ENCODE peak calls at places on chromosomes 5 and 9, in ten cellular contexts. One of them, this sample, is unnamed.
A peak's percentile ranks its signal among the peaks of the same experiment; 100 is the strongest.

GRCh38 chr5:152638996-152639552 is 234.0 kb upstream of the NMUR2 start:
- DNase-seq in HepG2: no peak
- DNase-seq in tibial nerve: no peak
- DNase-seq in stomach: no peak
- DNase-seq in SK-N-SH: no peak
- DNase-seq in transverse colon: no peak
- DNase-seq in A549: no peak
- DNase-seq in upper lobe of left lung: no peak
- DNase-seq in sigmoid colon: no peak
- DNase-seq in ovary: no peak
- DNase-seq in this sample: no peak

GRCh38 chr9:15576350-15577050 is 23.7 kb downstream of the CCDC171 start:
- DNase-seq in A549: no peak
- DNase-seq in stomach: no peak
- DNase-seq in SK-N-SH: no peak
- DNase-seq in transverse colon: no peak
- DNase-seq in upper lobe of left lung: peak; percentile 44
- DNase-seq in sigmoid colon: no peak
- DNase-seq in ovary: no peak
- DNase-seq in HepG2: no peak
- DNase-seq in tibial nerve: no peak
- DNase-seq in this sample: no peak

GRCh38 chr5:27854243-27854852 is 816.0 kb upstream of the CDH9 start:
- DNase-seq in HepG2: no peak
- DNase-seq in stomach: no peak
- DNase-seq in ovary: no peak
- DNase-seq in upper lobe of left lung: no peak
- DNase-seq in sigmoid colon: no peak
- DNase-seq in tibial nerve: no peak
- DNase-seq in A549: no peak
- DNase-seq in SK-N-SH: no peak
- DNase-seq in transverse colon: no peak
- DNase-seq in this sample: no peak

GRCh38 chr5:134024811-134025210 is 20.0 kb upstream of the VDAC1 start:
- DNase-seq in ovary: no peak
- DNase-seq in A549: no peak
- DNase-seq in SK-N-SH: no peak
- DNase-seq in stomach: no peak
- DNase-seq in upper lobe of left lung: no peak
- DNase-seq in sigmoid colon: no peak
- DNase-seq in HepG2: no peak
- DNase-seq in transverse colon: no peak
- DNase-seq in tibial nerve: no peak
- DNase-seq in this sample: no peak

GRCh38 chr5:53871050-53871449 is 310.6 kb downstream of the NDUFS4 start:
- DNase-seq in upper lobe of left lung: no peak
- DNase-seq in stomach: no peak
- DNase-seq in SK-N-SH: no peak
- DNase-seq in HepG2: no peak
- DNase-seq in transverse colon: no peak
- DNase-seq in sigmoid colon: no peak
- DNase-seq in tibial nerve: no peak
- DNase-seq in ovary: no peak
- DNase-seq in A549: peak; percentile 13
- DNase-seq in this sample: no peak

GRCh38 chr9:93093081-93093448 is 3.0 kb upstream of the CARD19 start:
- DNase-seq in stomach: no peak
- DNase-seq in SK-N-SH: no peak
- DNase-seq in upper lobe of left lung: peak; percentile 18
- DNase-seq in sigmoid colon: peak; percentile 56
- DNase-seq in A549: no peak
- DNase-seq in HepG2: no peak
- DNase-seq in ovary: peak; percentile 18
- DNase-seq in transverse colon: no peak
- DNase-seq in tibial nerve: no peak
- DNase-seq in this sample: peak; percentile 52

GRCh38 chr9:36007852-36008251 is 28.9 kb upstream of the RECK start:
- DNase-seq in tibial nerve: no peak
- DNase-seq in HepG2: no peak
- DNase-seq in SK-N-SH: no peak
- DNase-seq in transverse colon: no peak
- DNase-seq in stomach: no peak
- DNase-seq in upper lobe of left lung: no peak
- DNase-seq in sigmoid colon: no peak
- DNase-seq in ovary: no peak
- DNase-seq in A549: no peak
- DNase-seq in this sample: no peak

GRCh38 chr9:7169717-7170348 is 412.1 kb downstream of the KDM4C start:
- DNase-seq in sigmoid colon: no peak
- DNase-seq in SK-N-SH: no peak
- DNase-seq in transverse colon: no peak
- DNase-seq in upper lobe of left lung: no peak
- DNase-seq in tibial nerve: no peak
- DNase-seq in ovary: no peak
- DNase-seq in HepG2: no peak
- DNase-seq in stomach: no peak
- DNase-seq in A549: no peak
- DNase-seq in this sample: no peak

GRCh38 chr5:78727786-78728761 is 79.5 kb upstream of the LHFPL2 start:
- DNase-seq in A549: peak; percentile 78
- DNase-seq in HepG2: peak; percentile 93
- DNase-seq in stomach: peak; percentile 31
- DNase-seq in ovary: no peak
- DNase-seq in transverse colon: peak; percentile 50
- DNase-seq in sigmoid colon: no peak
- DNase-seq in SK-N-SH: no peak
- DNase-seq in upper lobe of left lung: no peak
- DNase-seq in tibial nerve: no peak
- DNase-seq in this sample: no peak

GRCh38 chr5:78734094-78734845 is 85.7 kb upstream of the LHFPL2 start:
- DNase-seq in sigmoid colon: no peak
- DNase-seq in HepG2: no peak
- DNase-seq in transverse colon: no peak
- DNase-seq in SK-N-SH: no peak
- DNase-seq in ovary: no peak
- DNase-seq in stomach: no peak
- DNase-seq in tibial nerve: no peak
- DNase-seq in A549: peak; percentile 48
- DNase-seq in upper lobe of left lung: no peak
- DNase-seq in this sample: no peak

GRCh38 chr5:78730300-78731094 is 81.9 kb upstream of the LHFPL2 start:
- DNase-seq in stomach: no peak
- DNase-seq in A549: no peak
- DNase-seq in SK-N-SH: no peak
- DNase-seq in tibial nerve: no peak
- DNase-seq in upper lobe of left lung: no peak
- DNase-seq in HepG2: no peak
- DNase-seq in ovary: no peak
- DNase-seq in transverse colon: no peak
- DNase-seq in sigmoid colon: no peak
- DNase-seq in this sample: no peak

GRCh38 chr5:78735834-78736463 is 87.4 kb upstream of the LHFPL2 start:
- DNase-seq in SK-N-SH: no peak
- DNase-seq in transverse colon: no peak
- DNase-seq in sigmoid colon: no peak
- DNase-seq in ovary: no peak
- DNase-seq in A549: no peak
- DNase-seq in tibial nerve: no peak
- DNase-seq in HepG2: no peak
- DNase-seq in upper lobe of left lung: no peak
- DNase-seq in stomach: no peak
- DNase-seq in this sample: no peak

GRCh38 chr5:78731884-78732283 is 83.3 kb upstream of the LHFPL2 start:
- DNase-seq in upper lobe of left lung: no peak
- DNase-seq in HepG2: no peak
- DNase-seq in sigmoid colon: no peak
- DNase-seq in ovary: no peak
- DNase-seq in tibial nerve: no peak
- DNase-seq in SK-N-SH: no peak
- DNase-seq in transverse colon: no peak
- DNase-seq in A549: peak; percentile 63
- DNase-seq in stomach: no peak
- DNase-seq in this sample: no peak
- TF ChIP-seq EP300 in upper lobe of left lung: no peak
- TF ChIP-seq EP300 in HepG2: no peak
- TF ChIP-seq EP300 in sigmoid colon: no peak
- TF ChIP-seq EP300 in ovary: no peak
- TF ChIP-seq EP300 in tibial nerve: no peak
- TF ChIP-seq EP300 in SK-N-SH: no peak
- TF ChIP-seq EP300 in transverse colon: no peak
- TF ChIP-seq EP300 in A549: no peak
- TF ChIP-seq EP300 in stomach: no peak
- TF ChIP-seq EP300 in this sample: no peak

GRCh38 chr9:125475385-125475784 is 213.8 kb downstream of the GAPVD1 start:
- DNase-seq in ovary: no peak
- DNase-seq in SK-N-SH: no peak
- DNase-seq in upper lobe of left lung: peak; percentile 82
- DNase-seq in A549: no peak
- DNase-seq in transverse colon: no peak
- DNase-seq in sigmoid colon: no peak
- DNase-seq in tibial nerve: no peak
- DNase-seq in HepG2: no peak
- DNase-seq in stomach: peak; percentile 67
- DNase-seq in this sample: no peak

GRCh38 chr9:125472926-125473701 is 211.5 kb downstream of the GAPVD1 start:
- DNase-seq in transverse colon: no peak
- DNase-seq in ovary: peak; percentile 67
- DNase-seq in sigmoid colon: peak; percentile 79
- DNase-seq in tibial nerve: no peak
- DNase-seq in stomach: no peak
- DNase-seq in A549: no peak
- DNase-seq in upper lobe of left lung: peak; percentile 36
- DNase-seq in SK-N-SH: peak; percentile 75
- DNase-seq in HepG2: peak; percentile 76
- DNase-seq in this sample: no peak

GRCh38 chr9:125476645-125477044 is 215.0 kb downstream of the GAPVD1 start:
- DNase-seq in upper lobe of left lung: no peak
- DNase-seq in ovary: no peak
- DNase-seq in SK-N-SH: no peak
- DNase-seq in sigmoid colon: no peak
- DNase-seq in stomach: no peak
- DNase-seq in tibial nerve: no peak
- DNase-seq in transverse colon: no peak
- DNase-seq in HepG2: peak; percentile 27
- DNase-seq in A549: no peak
- DNase-seq in this sample: no peak

GRCh38 chr9:125479846-125480615 is 218.4 kb downstream of the GAPVD1 start:
- DNase-seq in upper lobe of left lung: no peak
- DNase-seq in tibial nerve: no peak
- DNase-seq in SK-N-SH: no peak
- DNase-seq in ovary: no peak
- DNase-seq in A549: no peak
- DNase-seq in sigmoid colon: no peak
- DNase-seq in transverse colon: no peak
- DNase-seq in HepG2: no peak
- DNase-seq in stomach: no peak
- DNase-seq in this sample: no peak

DNA sequence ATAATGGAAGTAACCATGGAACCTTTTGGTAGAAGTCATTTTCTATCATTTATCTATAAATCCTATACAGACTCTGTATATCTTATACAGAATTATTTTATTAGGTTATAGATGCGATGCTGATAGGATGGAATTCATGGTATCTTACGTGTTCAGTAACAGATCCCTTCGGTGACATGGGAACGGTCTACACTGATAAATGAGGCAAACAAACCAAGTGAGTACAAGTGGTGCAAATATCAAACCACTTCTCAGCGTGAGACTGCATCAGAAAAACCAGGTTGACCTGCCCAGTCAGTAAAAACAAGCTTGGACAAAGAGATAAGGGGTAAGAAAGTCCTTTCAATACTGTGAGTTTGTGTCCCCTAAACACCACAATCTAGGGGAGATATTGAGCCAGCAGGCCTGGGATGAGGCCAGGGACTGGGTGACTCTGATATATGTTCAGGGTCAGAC is 215.5 kb downstream of the GAPVD1 start:
- DNase-seq in tibial nerve: no peak
- DNase-seq in A549: no peak
- DNase-seq in ovary: no peak
- DNase-seq in transverse colon: no peak
- DNase-seq in upper lobe of left lung: no peak
- DNase-seq in HepG2: no peak
- DNase-seq in sigmoid colon: no peak
- DNase-seq in stomach: no peak
- DNase-seq in SK-N-SH: no peak
- DNase-seq in this sample: no peak
- H3K4me1 ChIP-seq in tibial nerve: no peaks in the 10 kb centered on the region
- H3K4me1 ChIP-seq in A549: peaks cover 5% of the 10 kb centered on the region
- H3K4me1 ChIP-seq in ovary: peaks cover 13% of the 10 kb centered on the region
- H3K4me1 ChIP-seq in transverse colon: peaks cover 6% of the 10 kb centered on the region
- H3K4me1 ChIP-seq in upper lobe of left lung: peaks cover 24% of the 10 kb centered on the region
- H3K4me1 ChIP-seq in HepG2: peaks cover 33% of the 10 kb centered on the region
- H3K4me1 ChIP-seq in sigmoid colon: peaks cover 32% of the 10 kb centered on the region
- H3K4me1 ChIP-seq in stomach: peaks cover 36% of the 10 kb centered on the region
- H3K4me1 ChIP-seq in SK-N-SH: peaks cover 22% of the 10 kb centered on the region
- H3K4me1 ChIP-seq in this sample: peaks cover 10% of the 10 kb centered on the region

DNA sequence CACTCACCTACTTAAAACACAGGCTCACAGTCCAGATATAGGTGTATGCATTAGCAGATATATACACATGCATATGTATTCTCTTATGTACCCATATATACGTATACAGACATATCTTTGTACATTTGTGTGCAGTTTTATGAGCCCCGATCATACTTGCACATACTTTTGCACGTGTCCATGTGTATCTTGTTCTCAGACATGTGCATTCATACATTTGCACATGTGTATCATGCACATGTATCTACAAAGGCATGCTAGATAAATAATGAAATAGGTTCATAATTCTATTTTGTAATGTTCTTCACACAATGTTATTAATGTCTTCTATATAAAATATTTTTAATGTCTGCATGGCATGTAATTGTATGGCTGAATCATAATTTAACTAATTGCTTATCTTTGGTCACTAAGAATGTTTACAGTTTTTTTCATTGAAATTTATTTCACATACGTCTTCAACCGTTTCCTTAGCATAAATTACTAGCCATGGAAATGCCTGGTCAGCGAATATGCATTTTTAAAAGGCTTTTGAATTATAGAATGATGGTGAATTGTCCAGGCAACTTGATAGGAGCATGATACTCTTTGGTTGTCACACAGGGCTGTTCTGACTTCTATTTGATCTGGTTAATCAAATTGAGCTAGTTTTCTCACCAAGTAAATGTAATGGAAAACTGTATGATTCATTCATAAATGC is 2.6 kb downstream of the NDFIP1 start:
- DNase-seq in sigmoid colon: no peak
- DNase-seq in stomach: no peak
- DNase-seq in upper lobe of left lung: no peak
- DNase-seq in ovary: no peak
- DNase-seq in tibial nerve: no peak
- DNase-seq in SK-N-SH: no peak
- DNase-seq in transverse colon: no peak
- DNase-seq in HepG2: no peak
- DNase-seq in A549: no peak
- DNase-seq in this sample: no peak
- TF ChIP-seq EP300 in sigmoid colon: no peak
- TF ChIP-seq EP300 in stomach: no peak
- TF ChIP-seq EP300 in upper lobe of left lung: no peak
- TF ChIP-seq EP300 in ovary: no peak
- TF ChIP-seq EP300 in tibial nerve: no peak
- TF ChIP-seq EP300 in SK-N-SH: no peak
- TF ChIP-seq EP300 in transverse colon: no peak
- TF ChIP-seq EP300 in HepG2: no peak
- TF ChIP-seq EP300 in A549: no peak
- TF ChIP-seq EP300 in this sample: no peak

GRCh38 chr9:70399141-70399540 is 15.3 kb downstream of the KLF9 start:
- DNase-seq in HepG2: no peak
- DNase-seq in SK-N-SH: no peak
- DNase-seq in stomach: no peak
- DNase-seq in upper lobe of left lung: no peak
- DNase-seq in sigmoid colon: no peak
- DNase-seq in A549: no peak
- DNase-seq in transverse colon: no peak
- DNase-seq in ovary: no peak
- DNase-seq in tibial nerve: no peak
- DNase-seq in this sample: no peak
- H3K4me1 ChIP-seq in HepG2: peaks cover 8% of the 10 kb centered on the region
- H3K4me1 ChIP-seq in SK-N-SH: peaks cover 11% of the 10 kb centered on the region
- H3K4me1 ChIP-seq in stomach: peaks cover 96% of the 10 kb centered on the region
- H3K4me1 ChIP-seq in upper lobe of left lung: peaks cover 82% of the 10 kb centered on the region
- H3K4me1 ChIP-seq in sigmoid colon: peaks cover 99% of the 10 kb centered on the region
- H3K4me1 ChIP-seq in A549: no peaks in the 10 kb centered on the region
- H3K4me1 ChIP-seq in transverse colon: peaks cover 43% of the 10 kb centered on the region
- H3K4me1 ChIP-seq in ovary: peaks cover 43% of the 10 kb centered on the region
- H3K4me1 ChIP-seq in tibial nerve: no peaks in the 10 kb centered on the region
- H3K4me1 ChIP-seq in this sample: peaks cover 82% of the 10 kb centered on the region